ENCODE peak calls at places on chromosomes 3 and 15, in seven cellular contexts. One of them, this sample, is unnamed.

GRCh38 chr15:85443593-85444328 is 63.4 kb downstream of the AKAP13 start:
- DNase-seq in OCI-LY7: peak
- DNase-seq in foreskin fibroblast: no peak
- DNase-seq in endothelial cell: peak
- DNase-seq in spleen: no peak
- DNase-seq in neural progenitor cell: peak
- DNase-seq in bronchial epithelial cell: peak
- DNase-seq in this sample: no peak

GRCh38 chr3:181613813-181614212 is 97.9 kb upstream of the SOX2 start:
- DNase-seq in foreskin fibroblast: no peak
- DNase-seq in bronchial epithelial cell: no peak
- DNase-seq in OCI-LY7: no peak
- DNase-seq in endothelial cell: no peak
- DNase-seq in neural progenitor cell: no peak
- DNase-seq in spleen: no peak
- DNase-seq in this sample: no peak

GRCh38 chr15:41495736-41496599 is 2.3 kb downstream of the ITPKA start:
- DNase-seq in OCI-LY7: no peak
- DNase-seq in foreskin fibroblast: no peak
- DNase-seq in spleen: no peak
- DNase-seq in endothelial cell: peak
- DNase-seq in bronchial epithelial cell: no peak
- DNase-seq in neural progenitor cell: peak
- DNase-seq in this sample: no peak

GRCh38 chr3:49720383-49721164 is 1.1 kb upstream of the AMIGO3 start:
- DNase-seq in endothelial cell: no peak
- DNase-seq in OCI-LY7: no peak
- DNase-seq in spleen: peak
- DNase-seq in neural progenitor cell: no peak
- DNase-seq in bronchial epithelial cell: no peak
- DNase-seq in foreskin fibroblast: no peak
- DNase-seq in this sample: no peak

GRCh38 chr15:31325432-31325975 is 1.1 kb upstream of the KLF13 start:
- DNase-seq in neural progenitor cell: peak
- DNase-seq in bronchial epithelial cell: peak
- DNase-seq in foreskin fibroblast: no peak
- DNase-seq in OCI-LY7: peak
- DNase-seq in spleen: peak
- DNase-seq in endothelial cell: peak
- DNase-seq in this sample: no peak

GRCh38 chr15:58142827-58143226 is 4.6 kb downstream of the AQP9 start:
- DNase-seq in neural progenitor cell: no peak
- DNase-seq in OCI-LY7: no peak
- DNase-seq in endothelial cell: no peak
- DNase-seq in foreskin fibroblast: no peak
- DNase-seq in spleen: no peak
- DNase-seq in bronchial epithelial cell: no peak
- DNase-seq in this sample: no peak

GRCh38 chr3:197001972-197002700 is 27.5 kb downstream of the MELTF start:
- DNase-seq in foreskin fibroblast: peak
- DNase-seq in endothelial cell: no peak
- DNase-seq in bronchial epithelial cell: no peak
- DNase-seq in spleen: peak
- DNase-seq in OCI-LY7: peak
- DNase-seq in neural progenitor cell: peak
- DNase-seq in this sample: no peak

GRCh38 chr15:55230051-55230670 is 33.4 kb upstream of the RSL24D1 start:
- DNase-seq in bronchial epithelial cell: no peak
- DNase-seq in spleen: no peak
- DNase-seq in endothelial cell: no peak
- DNase-seq in OCI-LY7: no peak
- DNase-seq in foreskin fibroblast: peak
- DNase-seq in neural progenitor cell: no peak
- DNase-seq in this sample: no peak

GRCh38 chr3:187736418-187736871 is 8.8 kb downstream of the BCL6 start:
- DNase-seq in spleen: no peak
- DNase-seq in foreskin fibroblast: peak
- DNase-seq in bronchial epithelial cell: peak
- DNase-seq in endothelial cell: no peak
- DNase-seq in OCI-LY7: no peak
- DNase-seq in neural progenitor cell: no peak
- DNase-seq in this sample: no peak

GRCh38 chr3:177647876-177648275 is 450.6 kb upstream of the TBL1XR1 start:
- DNase-seq in spleen: no peak
- DNase-seq in endothelial cell: no peak
- DNase-seq in bronchial epithelial cell: no peak
- DNase-seq in OCI-LY7: no peak
- DNase-seq in foreskin fibroblast: no peak
- DNase-seq in neural progenitor cell: no peak
- DNase-seq in this sample: no peak

GRCh38 chr15:61227269-61228024 is 1.7 kb downstream of the RORA start:
- DNase-seq in foreskin fibroblast: peak
- DNase-seq in OCI-LY7: no peak
- DNase-seq in endothelial cell: peak
- DNase-seq in neural progenitor cell: peak
- DNase-seq in spleen: no peak
- DNase-seq in bronchial epithelial cell: peak
- DNase-seq in this sample: no peak

GRCh38 chr3:117054551-117054950 is 345.0 kb downstream of the TUSC7 start:
- DNase-seq in OCI-LY7: no peak
- DNase-seq in neural progenitor cell: peak
- DNase-seq in bronchial epithelial cell: no peak
- DNase-seq in endothelial cell: no peak
- DNase-seq in foreskin fibroblast: peak
- DNase-seq in spleen: no peak
- DNase-seq in this sample: no peak

GRCh38 chr3:71201939-71202338 is 381.6 kb downstream of the FOXP1 start:
- DNase-seq in OCI-LY7: no peak
- DNase-seq in foreskin fibroblast: peak
- DNase-seq in bronchial epithelial cell: no peak
- DNase-seq in spleen: no peak
- DNase-seq in neural progenitor cell: no peak
- DNase-seq in endothelial cell: no peak
- DNase-seq in this sample: no peak

GRCh38 chr15:75712668-75713337 is at the start of gene CSPG4:
- DNase-seq in bronchial epithelial cell: no peak
- DNase-seq in foreskin fibroblast: peak
- DNase-seq in spleen: no peak
- DNase-seq in neural progenitor cell: peak
- DNase-seq in endothelial cell: peak
- DNase-seq in OCI-LY7: no peak
- DNase-seq in this sample: no peak

GRCh38 chr3:52058111-52058510 is 1.7 kb upstream of the DUSP7 start:
- DNase-seq in spleen: no peak
- DNase-seq in neural progenitor cell: no peak
- DNase-seq in endothelial cell: no peak
- DNase-seq in bronchial epithelial cell: no peak
- DNase-seq in OCI-LY7: peak
- DNase-seq in foreskin fibroblast: no peak
- DNase-seq in this sample: no peak

GRCh38 chr15:34039506-34040123 is 611 bp upstream of the AVEN start:
- DNase-seq in foreskin fibroblast: peak
- DNase-seq in OCI-LY7: peak
- DNase-seq in neural progenitor cell: no peak
- DNase-seq in spleen: no peak
- DNase-seq in endothelial cell: no peak
- DNase-seq in bronchial epithelial cell: peak
- DNase-seq in this sample: no peak

GRCh38 chr15:45393851-45394250 is 15.5 kb upstream of the GATM start:
- DNase-seq in OCI-LY7: peak
- DNase-seq in spleen: no peak
- DNase-seq in neural progenitor cell: no peak
- DNase-seq in endothelial cell: no peak
- DNase-seq in foreskin fibroblast: peak
- DNase-seq in bronchial epithelial cell: peak
- DNase-seq in this sample: no peak
- TF ChIP-seq CTCF in OCI-LY7: peak
- TF ChIP-seq CTCF in spleen: no peak
- TF ChIP-seq CTCF in neural progenitor cell: peak
- TF ChIP-seq CTCF in endothelial cell: no peak
- TF ChIP-seq CTCF in foreskin fibroblast: no peak
- TF ChIP-seq CTCF in bronchial epithelial cell: peak
- TF ChIP-seq CTCF in this sample: no peak

DNA sequence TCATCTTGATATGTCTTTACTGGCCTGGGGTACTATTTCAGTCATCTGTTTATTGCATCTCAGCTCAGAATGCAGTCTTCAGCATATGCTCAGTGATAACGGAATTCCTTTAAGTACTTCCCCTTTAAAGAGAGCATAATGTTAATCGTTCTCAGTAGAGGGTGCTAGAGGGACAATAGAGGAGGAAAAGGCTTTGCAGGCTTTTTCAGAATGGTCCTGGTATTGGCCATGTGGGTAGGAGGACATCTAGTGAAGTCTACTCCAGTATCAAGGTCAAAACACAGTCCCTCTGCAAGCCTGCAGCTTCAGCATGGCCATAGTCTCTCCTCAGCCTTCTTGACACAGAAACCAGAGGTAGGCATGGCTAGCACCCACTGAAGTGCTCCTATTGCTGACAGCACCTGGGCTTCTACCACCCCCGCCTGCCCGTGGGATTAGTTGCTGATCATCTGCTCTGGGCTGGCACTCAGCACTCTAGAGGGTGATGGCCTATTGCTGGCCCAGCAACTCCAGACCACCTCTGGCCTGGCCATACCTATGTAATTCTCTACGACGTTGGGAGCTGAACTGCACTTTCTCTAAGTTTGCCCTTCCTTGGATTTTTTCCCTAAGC is 65.4 kb downstream of the KCNH8 start:
- DNase-seq in OCI-LY7: peak
- DNase-seq in spleen: peak
- DNase-seq in foreskin fibroblast: no peak
- DNase-seq in endothelial cell: no peak
- DNase-seq in neural progenitor cell: peak
- DNase-seq in bronchial epithelial cell: peak
- DNase-seq in this sample: no peak
- TF ChIP-seq CTCF in OCI-LY7: peak
- TF ChIP-seq CTCF in spleen: no peak
- TF ChIP-seq CTCF in foreskin fibroblast: no peak
- TF ChIP-seq CTCF in endothelial cell: no peak
- TF ChIP-seq CTCF in neural progenitor cell: peak
- TF ChIP-seq CTCF in bronchial epithelial cell: no peak
- TF ChIP-seq CTCF in this sample: no peak

DNA sequence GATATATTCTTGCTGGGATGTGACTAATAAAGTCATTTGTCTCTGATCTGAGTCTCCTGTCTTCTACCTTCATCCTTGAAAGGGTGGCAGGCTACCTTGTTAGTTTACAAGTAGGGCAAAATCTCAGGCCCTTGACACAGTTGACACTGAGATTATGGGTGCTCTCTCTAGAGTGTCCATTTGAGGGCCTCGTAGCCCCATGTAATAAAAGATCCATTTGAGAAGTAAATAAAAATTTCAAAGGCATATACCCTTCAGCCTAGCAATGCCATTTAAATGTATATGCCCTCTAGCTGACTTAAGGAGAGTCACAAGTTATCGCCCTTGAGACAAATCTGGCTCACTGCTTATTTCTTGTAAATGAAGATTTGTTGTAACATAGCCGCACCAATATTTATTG is 98.6 kb downstream of the TCF12 start:
- DNase-seq in spleen: no peak
- DNase-seq in OCI-LY7: peak
- DNase-seq in foreskin fibroblast: peak
- DNase-seq in neural progenitor cell: peak
- DNase-seq in bronchial epithelial cell: no peak
- DNase-seq in endothelial cell: no peak
- DNase-seq in this sample: no peak
- TF ChIP-seq CTCF in spleen: no peak
- TF ChIP-seq CTCF in OCI-LY7: peak
- TF ChIP-seq CTCF in foreskin fibroblast: no peak
- TF ChIP-seq CTCF in neural progenitor cell: peak
- TF ChIP-seq CTCF in bronchial epithelial cell: no peak
- TF ChIP-seq CTCF in endothelial cell: no peak
- TF ChIP-seq CTCF in this sample: no peak

GRCh38 chr3:99920530-99921376 is 103.1 kb downstream of the CMSS1 start:
- DNase-seq in foreskin fibroblast: peak
- DNase-seq in endothelial cell: no peak
- DNase-seq in neural progenitor cell: peak
- DNase-seq in spleen: no peak
- DNase-seq in OCI-LY7: peak
- DNase-seq in bronchial epithelial cell: peak
- DNase-seq in this sample: no peak
- TF ChIP-seq CTCF in foreskin fibroblast: no peak
- TF ChIP-seq CTCF in endothelial cell: no peak
- TF ChIP-seq CTCF in neural progenitor cell: no peak
- TF ChIP-seq CTCF in spleen: no peak
- TF ChIP-seq CTCF in OCI-LY7: no peak
- TF ChIP-seq CTCF in bronchial epithelial cell: no peak
- TF ChIP-seq CTCF in this sample: no peak

GRCh38 chr3:175121225-175121624 is 262.1 kb downstream of the NAALADL2 start:
- DNase-seq in bronchial epithelial cell: peak
- DNase-seq in foreskin fibroblast: no peak
- DNase-seq in endothelial cell: no peak
- DNase-seq in spleen: no peak
- DNase-seq in OCI-LY7: no peak
- DNase-seq in neural progenitor cell: peak
- DNase-seq in this sample: no peak
- TF ChIP-seq CTCF in bronchial epithelial cell: peak
- TF ChIP-seq CTCF in foreskin fibroblast: peak
- TF ChIP-seq CTCF in endothelial cell: peak
- TF ChIP-seq CTCF in spleen: no peak
- TF ChIP-seq CTCF in OCI-LY7: peak
- TF ChIP-seq CTCF in neural progenitor cell: peak
- TF ChIP-seq CTCF in this sample: no peak

This sample was measured in natural killer cell.